ENCODE peak calls at places on chromosomes 11 and 22, in five cellular contexts. Y, J, Z, F and R are unnamed samples.
A peak's percentile ranks its signal among the peaks of the same experiment; 100 is the strongest.

GRCh38 chr11:8067567-8067928 is 13.5 kb upstream of the TUB start:
- DNase-seq in Y (no peak), J (no peak), F (no peak), Z (no peak), R (no peak)

GRCh38 chr11:19301336-19301735 is 60.6 kb upstream of the E2F8 start:
- DNase-seq in Y (no peak), Z (no peak), F (no peak), J (no peak), R (no peak)

GRCh38 chr11:83156996-83157754 is at the start of gene PCF11:
- DNase-seq in F (no peak), Y (no peak), Z (no peak), J (no peak), R (no peak)

GRCh38 chr11:77361184-77361583 is 59.7 kb upstream of the GDPD4 start:
- DNase-seq in Z (peak; percentile 35), F (no peak), Y (no peak), J (no peak), R (no peak)

GRCh38 chr11:46386005-46386331 is 4.5 kb downstream of the MDK start:
- DNase-seq in J (no peak), Y (no peak), Z (no peak), F (no peak), R (no peak)

GRCh38 chr11:24844406-24844805 is 347.6 kb downstream of the LUZP2 start:
- DNase-seq in Z (no peak), F (no peak), J (no peak), Y (no peak), R (no peak)

GRCh38 chr11:95593101-95593500 is 196.5 kb downstream of the FAM76B start:
- DNase-seq in F (no peak), Z (no peak), Y (no peak), J (no peak), R (no peak)

GRCh38 chr22:27124336-27125023 is 467.1 kb downstream of the MIAT start:
- DNase-seq in F (no peak), Z (no peak), Y (no peak), J (no peak), R (no peak)

GRCh38 chr11:78319453-78319955 is 98.1 kb downstream of the GAB2 start:
- DNase-seq in F (no peak), Y (no peak), Z (no peak), J (no peak), R (no peak)

GRCh38 chr11:122268601-122269130 is 152.7 kb upstream of the BLID start:
- DNase-seq in F (no peak), Y (no peak), Z (no peak), J (no peak), R (no peak)

GRCh38 chr11:26204839-26205238 is 127.1 kb upstream of the ANO3 start:
- DNase-seq in Y (no peak), Z (no peak), J (no peak), F (no peak), R (no peak)

GRCh38 chr11:116962108-116962507 is 124.7 kb upstream of the APOA1 start:
- DNase-seq in Y (no peak), F (no peak), Z (no peak), J (no peak), R (no peak)

GRCh38 chr11:95512682-95513081 is 276.9 kb downstream of the FAM76B start:
- DNase-seq in Z (no peak), F (no peak), J (no peak), Y (no peak), R (peak; percentile 7)

GRCh38 chr22:40512426-40513136 is 123.9 kb downstream of the MRTFA start:
- DNase-seq in F (no peak), Z (peak; percentile 92), J (no peak), Y (no peak), R (peak; percentile 92)

GRCh38 chr22:31286360-31287255 is 5.7 kb downstream of the PIK3IP1 start:
- DNase-seq in J (no peak), F (peak; percentile 85), Z (no peak), Y (no peak), R (no peak)

GRCh38 chr11:106989056-106989455 is 29.2 kb downstream of the GUCY1A2 start:
- DNase-seq in F (no peak), Y (no peak), J (no peak), Z (no peak), R (no peak)

GRCh38 chr22:31895317-31896133 is 48.8 kb upstream of the YWHAH start:
- DNase-seq in J (no peak), F (no peak), Z (no peak), Y (no peak), R (no peak)

GRCh38 chr11:110490886-110491285 is 61.1 kb downstream of the FDX1 start:
- DNase-seq in F (no peak), J (no peak), Y (no peak), Z (peak; percentile 7), R (peak; percentile 5)

GRCh38 chr11:117823294-117823940 is 1.1 kb downstream of the FXYD2 start:
- DNase-seq in F (peak; percentile 69), Y (no peak), Z (no peak), J (no peak), R (peak; percentile 25)